ENCODE peak calls at places on chromosomes 6 and 20, in four cellular contexts. One of them, this sample, is unnamed.

GRCh38 chr6:108165714-108166663 is at the start of gene NR2E1:
- DNase-seq in IMR-90: peak; percentile 9
- DNase-seq in H1: peak; percentile 73
- DNase-seq in mesendoderm: no peak
- DNase-seq in this sample: no peak

GRCh38 chr20:58810116-58810878 is 40.4 kb downstream of the GNAS-AS1 start:
- DNase-seq in IMR-90: peak; percentile 4
- DNase-seq in H1: no peak
- DNase-seq in mesendoderm: no peak
- DNase-seq in this sample: no peak

GRCh38 chr6:12233693-12234551 is 56.2 kb upstream of the EDN1 start:
- DNase-seq in IMR-90: peak; percentile 84
- DNase-seq in H1: no peak
- DNase-seq in mesendoderm: peak; percentile 77
- DNase-seq in this sample: peak; percentile 83

GRCh38 chr6:159806021-159806458 is 6.0 kb downstream of the PNLDC1 start:
- DNase-seq in IMR-90: no peak
- DNase-seq in H1: no peak
- DNase-seq in mesendoderm: peak; percentile 16
- DNase-seq in this sample: no peak

GRCh38 chr6:130018830-130019795 is 732 bp downstream of the L3MBTL3 start:
- DNase-seq in IMR-90: peak; percentile 37
- DNase-seq in H1: peak; percentile 55
- DNase-seq in mesendoderm: peak; percentile 58
- DNase-seq in this sample: peak; percentile 66

GRCh38 chr6:31578461-31579118 is 3.2 kb downstream of the TNF start:
- DNase-seq in IMR-90: no peak
- DNase-seq in H1: no peak
- DNase-seq in mesendoderm: peak; percentile 96
- DNase-seq in this sample: peak; percentile 38

GRCh38 chr6:3227363-3228045 is at the start of gene TUBB2B:
- DNase-seq in IMR-90: peak; percentile 37
- DNase-seq in H1: peak; percentile 63
- DNase-seq in mesendoderm: peak; percentile 96
- DNase-seq in this sample: peak; percentile 62

GRCh38 chr6:30441171-30441570 is 48.1 kb upstream of the HLA-E start:
- DNase-seq in IMR-90: no peak
- DNase-seq in H1: no peak
- DNase-seq in mesendoderm: no peak
- DNase-seq in this sample: no peak

GRCh38 chr6:106122306-106122940 is 36.3 kb downstream of the PRDM1 start:
- DNase-seq in IMR-90: no peak
- DNase-seq in H1: no peak
- DNase-seq in mesendoderm: no peak
- DNase-seq in this sample: no peak

GRCh38 chr6:26187981-26188635 is 100.9 kb downstream of the HFE start:
- DNase-seq in IMR-90: peak; percentile 43
- DNase-seq in H1: no peak
- DNase-seq in mesendoderm: peak; percentile 91
- DNase-seq in this sample: peak; percentile 77

GRCh38 chr6:43129434-43130194 is 41.5 kb upstream of the SRF start:
- DNase-seq in IMR-90: peak; percentile 35
- DNase-seq in H1: peak; percentile 63
- DNase-seq in mesendoderm: peak; percentile 71
- DNase-seq in this sample: peak; percentile 42

GRCh38 chr6:158226655-158227512 is 58.7 kb downstream of the GTF2H5 start:
- DNase-seq in IMR-90: no peak
- DNase-seq in H1: no peak
- DNase-seq in mesendoderm: no peak
- DNase-seq in this sample: no peak

GRCh38 chr6:138805431-138805830 is 9.5 kb downstream of the ECT2L start:
- DNase-seq in IMR-90: peak; percentile 68
- DNase-seq in H1: no peak
- DNase-seq in mesendoderm: no peak
- DNase-seq in this sample: peak; percentile 38

GRCh38 chr6:83096791-83097190 is 29.3 kb downstream of the DOP1A start:
- DNase-seq in IMR-90: peak; percentile 32
- DNase-seq in H1: no peak
- DNase-seq in mesendoderm: no peak
- DNase-seq in this sample: no peak

GRCh38 chr20:10217517-10218410 is 866 bp upstream of the SNAP25 start:
- DNase-seq in IMR-90: peak; percentile 96
- DNase-seq in H1: peak; percentile 80
- DNase-seq in mesendoderm: peak; percentile 88
- DNase-seq in this sample: peak; percentile 97

GRCh38 chr20:38190166-38190565 is 25.1 kb upstream of the TGM2 start:
- DNase-seq in IMR-90: no peak
- DNase-seq in H1: no peak
- DNase-seq in mesendoderm: no peak
- DNase-seq in this sample: no peak

GRCh38 chr20:38187512-38187911 is 22.4 kb upstream of the TGM2 start:
- DNase-seq in IMR-90: peak; percentile 43
- DNase-seq in H1: no peak
- DNase-seq in mesendoderm: peak; percentile 69
- DNase-seq in this sample: peak; percentile 56

GRCh38 chr20:38190936-38191371 is 25.9 kb upstream of the TGM2 start:
- DNase-seq in IMR-90: no peak
- DNase-seq in H1: no peak
- DNase-seq in mesendoderm: no peak
- DNase-seq in this sample: no peak

GRCh38 chr20:38184098-38184497 is 19.0 kb upstream of the TGM2 start:
- DNase-seq in IMR-90: no peak
- DNase-seq in H1: no peak
- DNase-seq in mesendoderm: no peak
- DNase-seq in this sample: no peak

GRCh38 chr20:38186788-38187221 is 21.7 kb upstream of the TGM2 start:
- DNase-seq in IMR-90: peak; percentile 38
- DNase-seq in H1: no peak
- DNase-seq in mesendoderm: no peak
- DNase-seq in this sample: no peak
- H2BK120ac ChIP-seq in IMR-90: peak overlapping the region; percentile 17
- H2BK120ac ChIP-seq in H1: no peak overlapping the region
- H2BK120ac ChIP-seq in mesendoderm: no peak overlapping the region
- H2BK120ac ChIP-seq in this sample: no peak overlapping the region

GRCh38 chr6:41470341-41471063 is 75.7 kb upstream of the FOXP4 start:
- DNase-seq in IMR-90: no peak
- DNase-seq in H1: peak; percentile 79
- DNase-seq in mesendoderm: peak; percentile 81
- DNase-seq in this sample: peak; percentile 80
- H2BK120ac ChIP-seq in IMR-90: no peak overlapping the region
- H2BK120ac ChIP-seq in H1: no peak overlapping the region
- H2BK120ac ChIP-seq in mesendoderm: no peak overlapping the region
- H2BK120ac ChIP-seq in this sample: peak overlapping the region; percentile 54

GRCh38 chr20:31440012-31440659 is at the start of gene DEFB123:
- DNase-seq in IMR-90: no peak
- DNase-seq in H1: no peak
- DNase-seq in mesendoderm: no peak
- DNase-seq in this sample: no peak
- H2BK120ac ChIP-seq in IMR-90: no peak within 1 kb of the TSS
- H2BK120ac ChIP-seq in H1: no peak within 1 kb of the TSS
- H2BK120ac ChIP-seq in mesendoderm: no peak within 1 kb of the TSS
- H2BK120ac ChIP-seq in this sample: no peak within 1 kb of the TSS

GRCh38 chr6:170225852-170226417 is 64.9 kb downstream of the DLL1 start:
- DNase-seq in IMR-90: no peak
- DNase-seq in H1: no peak
- DNase-seq in mesendoderm: no peak
- DNase-seq in this sample: no peak
- H2BK120ac ChIP-seq in IMR-90: no peak overlapping the region
- H2BK120ac ChIP-seq in H1: no peak overlapping the region
- H2BK120ac ChIP-seq in mesendoderm: no peak overlapping the region
- H2BK120ac ChIP-seq in this sample: no peak overlapping the region

DNA sequence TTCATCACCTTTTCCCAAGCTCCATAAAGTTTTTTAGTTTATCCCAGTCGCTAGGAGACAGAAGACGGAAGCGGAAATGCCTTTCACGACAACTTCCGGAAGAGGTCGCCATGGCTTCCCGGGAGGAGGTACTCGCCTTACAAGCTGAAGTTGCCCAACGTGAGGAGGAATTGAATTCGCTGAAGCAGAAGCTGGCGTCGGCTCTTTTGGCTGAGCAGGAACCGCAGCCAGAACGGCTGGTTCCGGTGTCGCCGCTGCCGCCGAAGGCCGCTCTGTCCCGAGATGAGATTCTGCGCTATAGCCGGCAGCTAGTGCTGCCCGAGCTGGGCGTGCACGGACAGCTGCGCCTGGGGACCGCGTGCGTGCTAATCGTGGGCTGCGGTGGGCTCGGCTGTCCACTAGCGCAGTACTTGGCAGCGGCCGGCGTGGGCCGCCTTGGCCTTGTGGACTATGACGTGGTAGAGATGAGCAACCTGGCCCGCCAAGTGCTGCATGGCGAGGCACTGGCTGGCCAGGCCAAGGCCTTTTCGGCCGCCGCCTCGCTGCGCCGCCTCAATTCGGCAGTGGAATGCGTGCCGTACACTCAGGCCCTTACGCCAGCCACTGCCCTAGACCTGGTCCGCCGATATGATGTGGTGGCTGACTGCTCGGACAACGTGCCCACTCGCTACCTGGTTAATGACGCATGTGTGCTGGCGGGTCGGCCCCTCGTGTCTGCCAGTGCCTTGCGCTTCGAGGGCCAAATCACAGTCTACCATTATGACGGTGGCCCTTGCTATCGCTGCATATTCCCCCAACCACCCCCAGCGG is at the start of gene MOCS3:
- DNase-seq in IMR-90: peak; percentile 93
- DNase-seq in H1: peak; percentile 78
- DNase-seq in mesendoderm: peak; percentile 95
- DNase-seq in this sample: peak; percentile 97
- H2BK120ac ChIP-seq in IMR-90: peak within 1 kb of the TSS; percentile 96
- H2BK120ac ChIP-seq in H1: no peak within 1 kb of the TSS
- H2BK120ac ChIP-seq in mesendoderm: no peak within 1 kb of the TSS
- H2BK120ac ChIP-seq in this sample: no peak within 1 kb of the TSS

GRCh38 chr6:47138046-47138445 is 95.9 kb upstream of the ADGRF1 start:
- DNase-seq in IMR-90: peak; percentile 35
- DNase-seq in H1: no peak
- DNase-seq in mesendoderm: no peak
- DNase-seq in this sample: no peak
- H2BK120ac ChIP-seq in IMR-90: peak overlapping the region; percentile 47
- H2BK120ac ChIP-seq in H1: no peak overlapping the region
- H2BK120ac ChIP-seq in mesendoderm: peak overlapping the region; percentile 92
- H2BK120ac ChIP-seq in this sample: no peak overlapping the region

This sample was measured in mesenchymal stem cell.